ENCODE peak calls at places on chromosomes 11 and 22, in nine cellular contexts. I is A549; R is naive thymus-derived CD4-positive, alpha-beta T cell; L is NCI-H748 treated with DMSO at 0.1 percent for 48 hours; O is activated CD4-positive, CD25-positive, alpha-beta regulatory T cell; Y is SJSA1; F is SW 1271; S is RWPE1; J is aorta. Z is an unnamed sample.
A peak's percentile ranks its signal among the peaks of the same experiment; 100 is the strongest.

GRCh38 chr22:28268176-28268575 is 349.1 kb upstream of the PITPNB start:
- DNase-seq in L (no peak), I (no peak), R (no peak), F (no peak), Y (no peak), O (no peak), J (no peak), S (no peak), Z (no peak)

GRCh38 chr22:43110444-43110926 is at the start of gene BIK:
- DNase-seq in L (peak; percentile 19), J (no peak), R (peak; percentile 37), S (peak; percentile 19), F (peak; percentile 37), I (peak; percentile 41), O (peak; percentile 18), Y (peak; percentile 17), Z (peak; percentile 56)

GRCh38 chr11:16505481-16505880 is 149.1 kb upstream of the SOX6 start:
- DNase-seq in S (no peak), O (no peak), J (no peak), I (no peak), L (no peak), R (no peak), Y (no peak), F (no peak), Z (no peak)

GRCh38 chr11:108620958-108621772 is 27.6 kb upstream of the EXPH5 start:
- DNase-seq in R (no peak), O (no peak), I (peak; percentile 27), S (no peak), L (no peak), J (no peak), Y (no peak), F (no peak), Z (no peak)

GRCh38 chr22:37639771-37640590 is 512 bp downstream of the SH3BP1 start:
- DNase-seq in I (no peak), R (no peak), F (no peak), L (no peak), O (no peak), S (no peak), J (no peak), Y (no peak), Z (no peak)

GRCh38 chr22:48883211-48883960 is 944.3 kb downstream of the BRD1 start:
- DNase-seq in S (no peak), L (no peak), O (no peak), I (no peak), J (no peak), R (no peak), Y (no peak), F (no peak), Z (no peak)

GRCh38 chr22:20576445-20576816 is 69.0 kb downstream of the MED15 start:
- DNase-seq in Y (no peak), L (no peak), F (no peak), J (no peak), I (no peak), S (no peak), O (no peak), R (peak; percentile 6), Z (no peak)

GRCh38 chr11:119157088-119157487 is 8.2 kb downstream of the ABCG4 start:
- DNase-seq in S (no peak), F (no peak), Y (no peak), L (no peak), R (no peak), J (no peak), O (no peak), I (no peak), Z (no peak)

GRCh38 chr11:58003591-58003990 is 20.1 kb upstream of the OR9Q1 start:
- DNase-seq in L (no peak), O (no peak), R (no peak), S (no peak), Y (no peak), J (no peak), I (no peak), F (no peak), Z (no peak)

GRCh38 chr11:17658211-17658610 is 61.2 kb upstream of the MYOD1 start:
- DNase-seq in J (no peak), F (no peak), S (no peak), Y (no peak), I (no peak), O (no peak), L (no peak), R (no peak), Z (no peak)

GRCh38 chr22:38766076-38766777 is 10.4 kb upstream of the SUN2 start:
- DNase-seq in S (peak; percentile 81), L (peak; percentile 16), O (no peak), I (peak; percentile 82), F (peak; percentile 55), R (no peak), Y (peak; percentile 53), J (no peak), Z (peak; percentile 85)

GRCh38 chr11:9461760-9462134 is 935 bp downstream of the ZNF143 start:
- DNase-seq in I (peak; percentile 33), O (no peak), L (no peak), S (no peak), R (no peak), F (no peak), Y (peak; percentile 30), J (no peak), Z (no peak)

GRCh38 chr11:64352099-64353005 is 6.6 kb upstream of the RPS6KA4 start:
- DNase-seq in O (no peak), Y (no peak), L (no peak), I (no peak), J (peak; percentile 70), R (no peak), S (no peak), F (no peak), Z (no peak)

GRCh38 chr11:46272816-46273427 is 4.5 kb upstream of the CREB3L1 start:
- DNase-seq in R (no peak), S (peak; percentile 63), I (no peak), Y (peak; percentile 68), L (no peak), O (no peak), J (peak; percentile 84), F (peak; percentile 15), Z (no peak)

GRCh38 chr11:76661306-76661751 is 9.2 kb downstream of the LRRC32 start:
- DNase-seq in J (peak; percentile 57), S (no peak), L (no peak), O (no peak), I (no peak), Y (no peak), F (no peak), R (no peak), Z (no peak)

GRCh38 chr22:22848364-22848866 is 39.2 kb upstream of the IGLL5 start:
- DNase-seq in F (peak; percentile 15), Y (peak; percentile 54), S (peak; percentile 24), J (peak; percentile 82), R (peak; percentile 40), L (no peak), I (peak; percentile 38), O (peak; percentile 59), Z (peak; percentile 19)

GRCh38 chr22:41912338-41913039 is 2.4 kb downstream of the SHISA8 start:
- DNase-seq in S (no peak), O (no peak), F (no peak), Y (no peak), L (no peak), J (no peak), R (no peak), I (no peak), Z (no peak)

GRCh38 chr22:25623310-25623734 is 58.8 kb downstream of the GRK3 start:
- DNase-seq in S (no peak), O (no peak), Y (no peak), J (no peak), I (no peak), L (no peak), F (no peak), R (no peak), Z (no peak)

GRCh38 chr11:17476317-17477083 is at the start of gene ABCC8:
- DNase-seq in Y (no peak), S (no peak), O (no peak), I (peak; percentile 22), L (peak; percentile 23), F (no peak), R (no peak), J (no peak), Z (no peak)

GRCh38 chr22:33917744-33918406 is 2.4 kb downstream of the LARGE1 start:
- DNase-seq in L (no peak), R (no peak), I (peak; percentile 26), J (no peak), F (no peak), O (no peak), Y (peak; percentile 35), S (no peak), Z (no peak)

GRCh38 chr11:128291835-128292234 is 295.5 kb downstream of the ETS1 start:
- DNase-seq in S (no peak), R (peak; percentile 79), L (no peak), O (no peak), I (no peak), F (no peak), J (no peak), Y (no peak), Z (no peak)

GRCh38 chr22:29167032-29167911 is 38.4 kb upstream of the EMID1 start:
- DNase-seq in J (peak; percentile 61), R (no peak), L (no peak), I (no peak), O (no peak), Y (no peak), S (no peak), F (no peak), Z (no peak)

GRCh38 chr22:46990937-46991520 is 228.6 kb downstream of the TBC1D22A start:
- DNase-seq in O (no peak), S (no peak), F (no peak), I (no peak), L (no peak), R (no peak), Y (no peak), J (no peak), Z (no peak)

GRCh38 chr22:47192651-47193437 is 430.4 kb downstream of the TBC1D22A start:
- DNase-seq in L (no peak), S (peak; percentile 39), R (no peak), I (peak; percentile 74), J (peak; percentile 67), O (no peak), Y (no peak), F (peak; percentile 22), Z (no peak)

GRCh38 chr22:42202669-42203068 is 67.8 kb downstream of the TCF20 start:
- DNase-seq in R (no peak), I (no peak), L (no peak), S (no peak), F (no peak), O (no peak), Y (no peak), J (no peak), Z (no peak)

GRCh38 chr11:31808268-31808667 is 2.9 kb downstream of the PAX6 start:
- DNase-seq in R (no peak), L (no peak), F (no peak), J (no peak), I (no peak), Y (no peak), O (no peak), S (no peak), Z (no peak)

GRCh38 chr11:17000987-17001386 is 13.2 kb downstream of the PLEKHA7 start:
- DNase-seq in J (no peak), R (no peak), L (no peak), O (no peak), F (no peak), I (no peak), Y (no peak), S (no peak), Z (no peak)

GRCh38 chr11:70158201-70158600 is 44.9 kb upstream of the FADD start:
- DNase-seq in S (no peak), F (peak; percentile 16), I (peak; percentile 55), J (no peak), O (no peak), R (no peak), L (no peak), Y (no peak), Z (peak; percentile 40)

Z was measured in HTR-8/SVneo.